ENCODE peak calls at places on chromosomes 2 and 18, in five cellular contexts. N, B, O, F and M are unnamed samples.

GRCh38 chr2:12169721-12170120 is 423.3 kb downstream of the LPIN1 start:
- DNase-seq in F (peak; percentile 39), O (peak; percentile 73), N (no peak), B (peak; percentile 30), M (peak; percentile 35)

GRCh38 chr18:57657566-57657965 is 35.9 kb upstream of the NARS1 start:
- DNase-seq in O (no peak), F (no peak), B (no peak), N (no peak), M (no peak)

GRCh38 chr18:70840649-70841048 is 551.8 kb downstream of the SOCS6 start:
- DNase-seq in O (no peak), N (no peak), F (no peak), B (no peak), M (no peak)

GRCh38 chr2:141519906-141520305 is 610.9 kb downstream of the LRP1B start:
- DNase-seq in O (no peak), F (no peak), B (no peak), N (no peak), M (no peak)

GRCh38 chr2:164061129-164061746 is 325.4 kb upstream of the FIGN start:
- DNase-seq in B (peak; percentile 58), N (peak; percentile 90), F (no peak), O (no peak), M (no peak)

GRCh38 chr2:232575404-232575746 is 24.9 kb downstream of the EIF4E2 start:
- DNase-seq in F (no peak), N (no peak), O (no peak), B (no peak), M (no peak)

GRCh38 chr2:46329803-46330775 is 32.9 kb downstream of the EPAS1 start:
- DNase-seq in O (no peak), B (peak; percentile 67), F (no peak), N (no peak), M (no peak)

GRCh38 chr2:146124741-146125140 is 1604.8 kb upstream of the ZEB2 start:
- DNase-seq in B (peak; percentile 0), F (no peak), O (no peak), N (no peak), M (no peak)

GRCh38 chr2:169116307-169116706 is 46.9 kb downstream of the DHRS9 start:
- DNase-seq in B (no peak), F (no peak), N (no peak), O (no peak), M (no peak)

DNA sequence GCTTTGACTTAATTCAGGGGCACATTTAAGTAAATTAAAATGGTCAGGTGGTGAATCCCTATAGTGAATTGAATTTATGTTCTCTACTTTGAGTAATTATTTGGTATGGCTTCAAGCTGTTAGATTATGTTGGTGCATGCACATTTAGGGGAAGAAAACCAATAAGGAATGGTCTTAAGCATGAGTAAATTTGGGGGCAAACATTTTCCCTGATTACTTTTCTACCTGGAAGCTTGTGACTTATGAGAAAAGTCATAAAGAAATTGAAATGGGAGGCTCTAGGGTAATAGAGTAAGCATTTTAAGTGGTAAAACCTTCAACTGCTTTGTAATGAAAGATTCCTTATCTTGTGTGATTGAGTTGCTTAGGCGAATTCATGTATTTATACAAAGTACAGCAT is 112.5 kb downstream of the MYO1B start:
- DNase-seq in O (no peak), B (no peak), F (no peak), N (no peak), M (no peak)
- H3K27ac ChIP-seq in O (no peak overlapping the region), B (no peak overlapping the region), F (peak overlapping the region; percentile 69), N (no peak overlapping the region), M (no peak overlapping the region)

GRCh38 chr2:64362562-64363026 is 91.4 kb upstream of the LGALSL start:
- DNase-seq in N (peak; percentile 68), F (no peak), O (no peak), B (peak; percentile 72), M (no peak)

GRCh38 chr2:64363140-64363539 is 90.8 kb upstream of the LGALSL start:
- DNase-seq in F (no peak), O (no peak), N (no peak), B (no peak), M (no peak)

GRCh38 chr2:64361151-64361938 is 92.6 kb upstream of the LGALSL start:
- DNase-seq in F (no peak), B (no peak), O (no peak), N (no peak), M (no peak)

GRCh38 chr2:64367444-64367843 is 86.5 kb upstream of the LGALSL start:
- DNase-seq in B (no peak), F (no peak), N (no peak), O (no peak), M (no peak)

GRCh38 chr2:64363848-64364247 is 90.1 kb upstream of the LGALSL start:
- DNase-seq in O (no peak), F (no peak), B (no peak), N (peak; percentile 83), M (no peak)
- TF ChIP-seq CTCF in O (no peak), F (no peak), B (no peak), N (peak; percentile 50), M (no peak)

GRCh38 chr2:230643576-230644291 is 68.9 kb upstream of the CAB39 start:
- DNase-seq in O (no peak), B (no peak), F (peak; percentile 26), N (peak; percentile 32), M (no peak)
- H3K27ac ChIP-seq in O (no peak overlapping the region), B (no peak overlapping the region), F (peak overlapping the region; percentile 24), N (no peak overlapping the region), M (no peak overlapping the region)

DNA sequence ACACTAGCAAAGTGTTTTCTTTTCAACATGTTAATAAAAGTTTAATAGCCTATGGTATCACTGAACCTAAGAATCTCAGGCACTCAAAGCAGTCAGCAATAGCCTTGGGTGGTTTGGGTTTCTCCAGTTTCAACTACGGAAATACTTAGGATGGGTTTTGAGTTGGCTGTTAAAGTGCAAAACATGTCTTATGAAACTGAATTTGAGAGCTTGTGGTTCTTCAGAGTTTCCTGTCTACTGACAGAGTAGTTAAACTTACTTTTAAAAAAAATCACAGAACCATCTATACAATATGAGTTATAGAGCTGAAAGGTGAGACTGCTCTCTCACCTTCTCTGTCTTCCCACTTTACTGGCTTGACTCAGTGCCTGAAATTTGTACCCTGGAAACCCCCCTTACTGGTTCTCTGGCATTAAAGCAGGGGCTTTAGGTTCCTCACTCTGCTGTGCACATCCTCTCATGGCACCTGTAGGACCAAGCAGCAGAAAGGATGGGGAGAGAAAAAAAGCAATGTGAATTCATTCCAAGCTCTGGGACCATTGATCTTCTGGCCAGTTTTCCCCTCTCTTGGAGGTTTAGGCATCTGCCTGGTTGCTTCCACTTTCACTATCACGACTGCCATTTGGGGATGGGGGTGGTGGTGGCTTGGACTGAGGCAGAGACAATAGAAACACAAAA is 18.1 kb downstream of the CCDC141 start:
- DNase-seq in B (peak; percentile 15), O (no peak), F (no peak), N (no peak), M (no peak)
- TF ChIP-seq CTCF in B (no peak), O (no peak), F (no peak), N (no peak), M (no peak)

GRCh38 chr2:157492189-157492773 is 48.4 kb upstream of the CYTIP start:
- DNase-seq in N (peak; percentile 90), O (peak; percentile 67), B (peak; percentile 79), F (peak; percentile 41), M (peak; percentile 44)

GRCh38 chr2:157500334-157500733 is 56.4 kb upstream of the CYTIP start:
- DNase-seq in B (no peak), N (no peak), F (no peak), O (no peak), M (no peak)

GRCh38 chr2:157501026-157501425 is 57.1 kb upstream of the CYTIP start:
- DNase-seq in F (no peak), B (no peak), N (no peak), O (no peak), M (no peak)

GRCh38 chr2:157498501-157498900 is 54.6 kb upstream of the CYTIP start:
- DNase-seq in B (no peak), N (no peak), F (no peak), O (no peak), M (no peak)

DNA sequence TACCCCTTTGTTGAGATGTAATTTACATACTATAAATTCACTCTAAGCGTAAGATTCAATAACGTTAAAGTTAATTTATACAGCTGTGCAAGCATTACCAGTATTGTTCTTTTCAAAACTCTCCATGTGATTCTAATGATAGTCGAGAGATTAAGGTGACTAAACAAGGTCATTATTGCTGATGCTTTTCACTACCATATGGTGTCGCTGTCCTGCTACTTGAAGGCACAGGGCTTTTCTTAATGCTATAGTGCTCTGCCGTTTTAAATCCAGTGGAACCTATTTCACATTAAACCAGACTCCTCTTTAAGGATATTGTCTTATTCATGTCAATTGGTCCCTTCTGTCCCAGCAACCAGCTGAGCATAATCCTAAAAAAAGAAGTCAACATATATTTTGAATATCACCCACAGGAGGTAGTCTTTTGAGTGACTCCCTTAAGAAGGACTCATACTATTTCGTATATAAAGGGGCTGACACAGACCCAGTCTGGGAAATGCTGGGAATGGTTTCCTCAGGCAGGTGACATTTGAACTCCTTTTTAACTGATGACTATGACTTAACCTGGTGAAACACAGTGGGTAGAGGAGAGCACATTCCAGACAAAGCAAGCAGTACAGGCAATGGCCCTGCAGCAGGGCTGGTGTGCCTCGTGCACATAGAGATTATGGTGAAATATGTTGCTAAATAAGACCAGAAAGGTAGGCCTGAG is 53.9 kb upstream of the CYTIP start:
- DNase-seq in B (peak; percentile 65), F (no peak), N (peak; percentile 45), O (no peak), M (no peak)
- H3K27ac ChIP-seq in B (no peak overlapping the region), F (no peak overlapping the region), N (no peak overlapping the region), O (no peak overlapping the region), M (no peak overlapping the region)

DNA sequence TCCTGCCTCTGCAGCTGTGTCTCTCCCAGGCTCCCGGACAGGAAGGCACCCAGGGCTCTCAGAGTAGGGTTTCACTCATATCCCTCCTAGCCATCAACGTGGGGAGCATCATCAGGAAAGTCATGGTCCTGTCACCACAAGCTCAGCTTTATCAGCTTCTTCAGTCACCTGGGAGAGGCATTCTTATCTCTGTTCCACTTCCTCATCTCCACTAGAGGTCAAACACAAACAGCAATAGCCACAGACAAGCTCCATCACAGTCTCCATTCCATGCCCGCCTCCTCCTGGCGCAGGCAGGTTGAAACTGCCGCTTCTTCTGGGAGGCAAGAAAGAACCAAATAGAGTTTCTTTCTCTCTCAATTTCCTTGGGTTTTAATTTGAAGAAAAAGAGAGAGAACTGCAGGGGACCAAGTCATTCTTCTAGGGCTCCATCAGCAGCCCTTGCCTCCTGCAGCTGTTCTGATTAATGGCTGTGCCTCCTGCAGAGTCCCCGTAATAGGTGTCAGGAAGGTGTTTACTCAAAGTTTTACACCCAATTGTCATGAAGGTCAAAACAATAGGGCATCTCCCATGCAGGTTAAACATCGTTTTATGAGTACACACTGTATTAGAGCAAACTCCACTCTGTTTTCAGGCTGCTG is 377.9 kb downstream of the TMEM182 start:
- DNase-seq in B (no peak), N (peak; percentile 87), F (no peak), O (no peak), M (no peak)
- TF ChIP-seq CTCF in B (no peak), N (peak; percentile 56), F (no peak), O (no peak), M (no peak)

DNA sequence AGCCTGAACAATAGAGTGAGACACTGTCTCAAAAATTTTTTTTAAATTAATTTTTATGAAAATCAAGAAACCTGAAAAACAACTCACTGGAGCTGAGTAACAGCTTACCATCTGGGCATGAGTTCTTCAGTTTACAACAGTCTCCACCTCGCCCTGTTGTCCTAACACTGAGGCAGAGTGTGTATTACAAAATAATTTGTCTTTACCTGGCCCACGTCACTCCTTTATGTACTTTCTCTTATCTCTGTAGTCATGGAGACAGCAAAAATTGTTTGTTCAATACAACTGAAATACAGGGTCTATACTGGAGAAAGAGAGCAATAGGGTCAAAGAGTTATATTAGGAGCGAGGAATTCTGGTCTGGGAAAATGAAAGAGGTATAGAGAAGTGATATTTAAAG is 48.1 kb downstream of the CYTIP start:
- DNase-seq in B (peak; percentile 50), N (no peak), O (no peak), F (no peak), M (no peak)
- H3K27ac ChIP-seq in B (peak overlapping the region; percentile 62), N (no peak overlapping the region), O (no peak overlapping the region), F (no peak overlapping the region), M (no peak overlapping the region)

GRCh38 chr2:23381498-23381897 is 3.5 kb upstream of the KLHL29 start:
- DNase-seq in B (no peak), N (no peak), O (no peak), F (no peak), M (no peak)
- TF ChIP-seq CTCF in B (no peak), N (no peak), O (no peak), F (no peak), M (no peak)